ENCODE peak calls at places on chromosomes 6 and 20, in nine cellular contexts. E, X, J, R, S, H, F, Q and I are unnamed samples.

GRCh38 chr20:11020712-11021111 is 346.9 kb upstream of the JAG1 start:
- DNase-seq in E (no peak), X (no peak), J (no peak), R (no peak), S (no peak), H (no peak), F (no peak), Q (no peak), I (no peak)

GRCh38 chr6:152206072-152206818 is 398.8 kb downstream of the ESR1 start:
- DNase-seq in E (no peak), X (peak; percentile 37), J (no peak), R (no peak), S (no peak), H (no peak), F (no peak), Q (peak; percentile 80), I (no peak)

GRCh38 chr6:44386364-44386928 is 1.1 kb upstream of the CDC5L start:
- DNase-seq in E (no peak), X (no peak), J (peak; percentile 21), R (no peak), S (no peak), H (no peak), F (no peak), Q (no peak), I (no peak)

GRCh38 chr6:33944686-33945411 is 141.0 kb upstream of the MLN start:
- DNase-seq in E (no peak), X (no peak), J (no peak), R (no peak), S (no peak), H (no peak), F (no peak), Q (no peak), I (no peak)

GRCh38 chr6:149231786-149232185 is 85.7 kb upstream of the TAB2 start:
- DNase-seq in E (no peak), X (no peak), J (no peak), R (no peak), S (no peak), H (no peak), F (no peak), Q (no peak), I (no peak)

GRCh38 chr20:15491564-15491963 is 1081.7 kb downstream of the KIF16B start:
- DNase-seq in E (no peak), X (no peak), J (no peak), R (no peak), S (no peak), H (peak; percentile 26), F (peak; percentile 7), Q (no peak), I (no peak)

GRCh38 chr6:15350386-15351083 is 104.7 kb downstream of the JARID2 start:
- DNase-seq in E (no peak), X (peak; percentile 28), J (no peak), R (no peak), S (no peak), H (no peak), F (no peak), Q (no peak), I (no peak)

GRCh38 chr6:157823523-157824370 is 701 bp downstream of the SNX9 start:
- DNase-seq in E (no peak), X (peak; percentile 83), J (peak; percentile 36), R (peak; percentile 66), S (peak; percentile 67), H (peak; percentile 48), F (peak; percentile 53), Q (peak; percentile 91), I (no peak)

GRCh38 chr6:19578489-19578888 is 258.7 kb upstream of the ID4 start:
- DNase-seq in E (no peak), X (no peak), J (no peak), R (no peak), S (no peak), H (no peak), F (no peak), Q (no peak), I (no peak)